ENCODE peak calls at places on chromosome 18, in seven cellular contexts. O, N, J, B, H, A and D are unnamed samples.

GRCh38 chr18:56322403-56322802 is 316.0 kb downstream of the TXNL1 start:
- DNase-seq in O (no peak), N (no peak), J (no peak), B (no peak), H (peak; percentile 16), A (no peak), D (no peak)

GRCh38 chr18:26657618-26658581 is 109.5 kb upstream of the KCTD1 start:
- DNase-seq in O (no peak), N (no peak), J (no peak), B (no peak), H (no peak), A (no peak), D (no peak)

GRCh38 chr18:69158949-69159348 is 241.7 kb upstream of the DOK6 start:
- DNase-seq in O (no peak), N (no peak), J (no peak), B (no peak), H (no peak), A (no peak), D (no peak)

GRCh38 chr18:39053569-39053968 is 1488.0 kb upstream of the CELF4 start:
- DNase-seq in O (no peak), N (no peak), J (no peak), B (no peak), H (no peak), A (no peak), D (no peak)

GRCh38 chr18:57759650-57760049 is 43.5 kb downstream of the ATP8B1 start:
- DNase-seq in O (no peak), N (no peak), J (no peak), B (no peak), H (no peak), A (peak; percentile 49), D (no peak)

GRCh38 chr18:79784071-79784913 is 13.4 kb upstream of the KCNG2 start:
- DNase-seq in O (no peak), N (no peak), J (peak; percentile 10), B (no peak), H (peak; percentile 61), A (no peak), D (no peak)

GRCh38 chr18:11387880-11388279 is 221.5 kb upstream of the SLC35G4 start:
- DNase-seq in O (no peak), N (peak; percentile 81), J (peak; percentile 76), B (peak; percentile 10), H (peak; percentile 39), A (peak; percentile 77), D (no peak)

GRCh38 chr18:58552057-58552461 is 76.8 kb downstream of the ALPK2 start:
- DNase-seq in O (no peak), N (no peak), J (no peak), B (no peak), H (no peak), A (peak; percentile 67), D (no peak)

GRCh38 chr18:5238371-5238758 is 41.3 kb upstream of the AKAIN1 start:
- DNase-seq in O (no peak), N (peak; percentile 29), J (no peak), B (no peak), H (peak; percentile 57), A (peak; percentile 9), D (peak; percentile 69)

GRCh38 chr18:12751891-12752290 is 49.0 kb downstream of the PSMG2 start:
- DNase-seq in O (no peak), N (no peak), J (peak; percentile 42), B (no peak), H (no peak), A (no peak), D (no peak)

GRCh38 chr18:49668583-49669290 is 106.9 kb downstream of the LIPG start:
- DNase-seq in O (no peak), N (peak; percentile 27), J (no peak), B (no peak), H (peak; percentile 41), A (no peak), D (no peak)

GRCh38 chr18:48975817-48976649 is 25.3 kb upstream of the SMAD7 start:
- DNase-seq in O (peak; percentile 66), N (peak; percentile 71), J (no peak), B (no peak), H (peak; percentile 98), A (no peak), D (peak; percentile 38)

GRCh38 chr18:79612291-79613108 is 67.1 kb upstream of the CTDP1 start:
- DNase-seq in O (no peak), N (no peak), J (peak; percentile 23), B (no peak), H (no peak), A (no peak), D (no peak)

GRCh38 chr18:77147418-77147852 is 14.9 kb upstream of the MBP start:
- DNase-seq in O (no peak), N (no peak), J (no peak), B (no peak), H (no peak), A (no peak), D (no peak)

GRCh38 chr18:63881851-63882250 is 5.7 kb upstream of the SERPINB2 start:
- DNase-seq in O (no peak), N (peak; percentile 11), J (no peak), B (no peak), H (no peak), A (peak; percentile 34), D (no peak)

GRCh38 chr18:79523738-79524180 is 128.0 kb downstream of the NFATC1 start:
- DNase-seq in O (peak; percentile 82), N (no peak), J (no peak), B (no peak), H (no peak), A (no peak), D (peak; percentile 90)

GRCh38 chr18:25066536-25066935 is 285.4 kb downstream of the ZNF521 start:
- DNase-seq in O (no peak), N (no peak), J (no peak), B (no peak), H (no peak), A (no peak), D (no peak)

GRCh38 chr18:52054301-52054700 is 285.7 kb upstream of the DCC start:
- DNase-seq in O (no peak), N (no peak), J (no peak), B (no peak), H (no peak), A (no peak), D (no peak)

GRCh38 chr18:4125246-4125938 is 329.7 kb downstream of the DLGAP1 start:
- DNase-seq in O (no peak), N (peak; percentile 87), J (no peak), B (no peak), H (no peak), A (peak; percentile 29), D (no peak)

GRCh38 chr18:75248426-75249191 is 38.0 kb downstream of the TSHZ1 start:
- DNase-seq in O (no peak), N (no peak), J (no peak), B (no peak), H (peak; percentile 49), A (no peak), D (no peak)

GRCh38 chr18:55997156-55997561 is 409.2 kb upstream of the TCF4 start:
- DNase-seq in O (no peak), N (peak; percentile 11), J (no peak), B (no peak), H (no peak), A (no peak), D (no peak)

GRCh38 chr18:10926565-10927194 is 222.7 kb downstream of the PIEZO2 start:
- DNase-seq in O (no peak), N (peak; percentile 72), J (no peak), B (no peak), H (peak; percentile 43), A (peak; percentile 82), D (no peak)

GRCh38 chr18:44588466-44588865 is 92.2 kb upstream of the SETBP1 start:
- DNase-seq in O (no peak), N (no peak), J (no peak), B (no peak), H (no peak), A (no peak), D (no peak)

GRCh38 chr18:12310762-12311161 is 2.7 kb downstream of the TUBB6 start:
- DNase-seq in O (no peak), N (no peak), J (no peak), B (no peak), H (no peak), A (no peak), D (no peak)

GRCh38 chr18:6058941-6059340 is 163.6 kb upstream of the TMEM200C start:
- DNase-seq in O (no peak), N (no peak), J (no peak), B (no peak), H (peak; percentile 7), A (peak; percentile 85), D (no peak)

GRCh38 chr18:78685250-78685979 is 294.2 kb upstream of the SALL3 start:
- DNase-seq in O (no peak), N (no peak), J (no peak), B (no peak), H (no peak), A (no peak), D (no peak)

GRCh38 chr18:2954869-2955645 is 57.9 kb downstream of the LPIN2 start:
- DNase-seq in O (no peak), N (no peak), J (no peak), B (no peak), H (no peak), A (no peak), D (no peak)
- H3K36me3 ChIP-seq in O (peaks cover 17% of the 10 kb centered on the region), N (peaks cover 28% of the 10 kb centered on the region), J (peaks cover 53% of the 10 kb centered on the region), B (peaks cover 28% of the 10 kb centered on the region), H (peaks cover 4% of the 10 kb centered on the region), A (peaks cover 33% of the 10 kb centered on the region), D (peaks cover 41% of the 10 kb centered on the region)

GRCh38 chr18:59904051-59904601 is 4.3 kb downstream of the PMAIP1 start:
- DNase-seq in O (no peak), N (no peak), J (no peak), B (no peak), H (no peak), A (no peak), D (no peak)
- H3K4me3 ChIP-seq in O (no peak overlapping the region), N (no peak overlapping the region), J (no peak overlapping the region), B (no peak overlapping the region), H (no peak overlapping the region), A (no peak overlapping the region), D (no peak overlapping the region)

GRCh38 chr18:2926528-2926927 is 79.7 kb downstream of the EMILIN2 start:
- DNase-seq in O (no peak), N (no peak), J (no peak), B (no peak), H (no peak), A (no peak), D (no peak)
- H3K36me3 ChIP-seq in O (peaks cover 45% of the 10 kb centered on the region), N (peaks cover 43% of the 10 kb centered on the region), J (peaks cover 89% of the 10 kb centered on the region), B (peaks cover 55% of the 10 kb centered on the region), H (peaks cover 5% of the 10 kb centered on the region), A (peaks cover 55% of the 10 kb centered on the region), D (peaks cover 93% of the 10 kb centered on the region)

GRCh38 chr18:8705280-8705940 is at the start of gene MTCL1:
- DNase-seq in O (no peak), N (peak; percentile 53), J (peak; percentile 67), B (no peak), H (peak; percentile 89), A (peak; percentile 27), D (peak; percentile 49)

GRCh38 chr18:8707946-8708345 is 2.6 kb downstream of the MTCL1 start:
- DNase-seq in O (no peak), N (no peak), J (no peak), B (no peak), H (no peak), A (no peak), D (no peak)

GRCh38 chr18:8705941-8706544 is 687 bp downstream of the MTCL1 start:
- DNase-seq in O (peak; percentile 42), N (no peak), J (no peak), B (no peak), H (peak; percentile 73), A (no peak), D (peak; percentile 5)

GRCh38 chr18:8706981-8707940 is 1.9 kb downstream of the MTCL1 start:
- DNase-seq in O (no peak), N (peak; percentile 27), J (peak; percentile 67), B (no peak), H (peak; percentile 86), A (peak; percentile 70), D (no peak)

GRCh38 chr18:8706545-8706980 is 1.2 kb downstream of the MTCL1 start:
- DNase-seq in O (peak; percentile 22), N (no peak), J (no peak), B (no peak), H (peak; percentile 75), A (no peak), D (peak; percentile 16)
- H3K4me3 ChIP-seq in O (peak overlapping the region; percentile 18), N (peak overlapping the region; percentile 59), J (peak overlapping the region; percentile 68), B (peak overlapping the region; percentile 82), H (peak overlapping the region; percentile 60), A (peak overlapping the region; percentile 73), D (peak overlapping the region; percentile 37)